ENCODE peak calls at places on chromosome 10, in seven cellular contexts. H is H1, W is neuronal stem cell, A is IMR-90, R is mesendoderm, U is H9, K is mesenchymal stem cell. N is an unnamed sample.

GRCh38 chr10:22491931-22492615 is 146.8 kb downstream of the SPAG6 start:
- DNase-seq in H (no peak), W (no peak), K (no peak), A (no peak), U (no peak), R (no peak), N (no peak)

GRCh38 chr10:124523301-124523871 is 61.8 kb downstream of the LHPP start:
- DNase-seq in A (no peak), W (no peak), U (no peak), H (no peak), K (peak; percentile 58), R (no peak), N (peak; percentile 36)

GRCh38 chr10:94402204-94403033 is at the start of gene TBC1D12:
- DNase-seq in R (peak; percentile 97), W (peak; percentile 86), A (peak; percentile 97), U (peak; percentile 96), K (peak; percentile 96), H (peak; percentile 88), N (peak; percentile 98)

GRCh38 chr10:16674147-16674703 is 143.0 kb downstream of the RSU1 start:
- DNase-seq in A (no peak), R (no peak), K (no peak), H (no peak), W (no peak), U (no peak), N (no peak)

GRCh38 chr10:128046934-128047251 is 79.3 kb downstream of the MKI67 start:
- DNase-seq in A (no peak), K (no peak), H (no peak), U (no peak), W (no peak), R (no peak), N (no peak)

GRCh38 chr10:74738543-74738942 is 87.9 kb upstream of the KAT6B start:
- DNase-seq in W (no peak), R (no peak), U (no peak), K (no peak), H (no peak), A (no peak), N (no peak)

GRCh38 chr10:99983280-99983988 is 26.3 kb downstream of the DNMBP start:
- DNase-seq in K (peak; percentile 96), R (no peak), W (no peak), A (peak; percentile 79), U (no peak), H (no peak), N (peak; percentile 60)

GRCh38 chr10:124211921-124212320 is 118.5 kb upstream of the CHST15 start:
- DNase-seq in H (no peak), R (no peak), U (no peak), K (peak; percentile 90), W (no peak), A (no peak), N (peak; percentile 67)

GRCh38 chr10:80416401-80417098 is 8.2 kb downstream of the PRXL2A start:
- DNase-seq in A (no peak), U (no peak), R (no peak), W (no peak), K (peak; percentile 49), H (no peak), N (no peak)

GRCh38 chr10:91909178-91909677 is at the start of gene FGFBP3:
- DNase-seq in U (peak; percentile 71), H (no peak), K (peak; percentile 77), R (peak; percentile 87), A (peak; percentile 45), W (no peak), N (no peak)

GRCh38 chr10:62386401-62387320 is 12.5 kb downstream of the ZNF365 start:
- DNase-seq in H (no peak), A (peak; percentile 30), K (no peak), R (no peak), W (no peak), U (no peak), N (no peak)

GRCh38 chr10:62154231-62154630 is 114.4 kb downstream of the RTKN2 start:
- DNase-seq in R (no peak), H (no peak), U (no peak), K (no peak), W (no peak), A (no peak), N (no peak)

GRCh38 chr10:96225119-96225518 is 46.2 kb downstream of the BLNK start:
- DNase-seq in R (no peak), W (no peak), A (no peak), K (no peak), H (no peak), U (no peak), N (peak; percentile 43)

GRCh38 chr10:52466464-52466863 is 152.4 kb downstream of the DKK1 start:
- DNase-seq in H (no peak), R (peak; percentile 71), K (no peak), U (no peak), A (no peak), W (no peak), N (no peak)

GRCh38 chr10:6493521-6494451 is 86.3 kb downstream of the PRKCQ start:
- DNase-seq in H (no peak), K (no peak), R (peak; percentile 14), W (no peak), U (no peak), A (peak; percentile 11), N (no peak)

GRCh38 chr10:66928000-66928770 is 2.3 kb downstream of the LRRTM3 start:
- DNase-seq in W (no peak), H (no peak), R (peak; percentile 38), K (no peak), A (peak; percentile 12), U (peak; percentile 43), N (no peak)

GRCh38 chr10:29613791-29614190 is 21.0 kb downstream of the SVIL start:
- DNase-seq in W (no peak), H (no peak), R (no peak), U (no peak), K (no peak), A (peak; percentile 71), N (no peak)

GRCh38 chr10:61169294-61169693 is 225.3 kb upstream of the RHOBTB1 start:
- DNase-seq in W (no peak), U (no peak), K (no peak), H (no peak), R (no peak), A (no peak), N (no peak)

GRCh38 chr10:74585231-74586087 is 240.9 kb upstream of the KAT6B start:
- DNase-seq in H (no peak), U (no peak), R (peak; percentile 10), K (peak; percentile 44), A (peak; percentile 0), W (no peak), N (no peak)

DNA sequence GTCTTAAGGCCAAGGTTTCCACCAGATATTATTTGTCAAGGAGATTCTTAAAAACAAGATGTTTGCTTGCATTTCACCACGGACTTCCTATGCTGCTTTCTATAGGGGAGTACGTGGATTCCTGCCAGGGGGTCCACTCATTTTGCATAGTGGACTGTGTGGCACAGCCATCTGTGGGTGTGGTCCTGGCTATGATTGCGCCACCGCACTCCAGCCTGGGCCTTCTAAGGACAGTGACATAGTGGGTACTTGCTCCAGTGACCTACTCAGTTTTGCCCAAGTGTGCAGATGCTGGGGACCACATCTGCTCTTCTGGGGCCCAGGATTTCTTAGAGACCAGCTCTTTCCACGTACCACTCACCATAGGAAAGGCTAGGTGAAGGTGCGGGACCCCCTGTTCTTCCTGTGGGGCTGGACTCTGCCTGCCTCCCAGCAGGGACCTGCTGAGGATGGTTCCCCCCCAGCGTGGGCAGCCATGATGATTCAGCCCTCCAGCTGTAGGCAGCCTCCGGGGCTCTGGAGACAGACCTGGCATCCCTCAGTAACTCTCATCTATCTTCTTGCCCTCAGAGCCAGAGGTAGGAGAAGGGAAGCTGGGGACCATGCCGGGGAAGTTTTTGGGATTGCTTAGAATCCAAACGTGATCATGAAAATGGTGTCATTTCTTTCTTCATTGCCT is 42.9 kb downstream of the HK1 start:
- DNase-seq in A (no peak), R (no peak), K (peak; percentile 15), W (no peak), H (no peak), U (no peak), N (no peak)
- H4K8ac ChIP-seq in A (no peak overlapping the region), R (no peak overlapping the region), K (no peak overlapping the region), W (no peak overlapping the region), H (peak overlapping the region; percentile 29), U (no peak overlapping the region), N (no peak overlapping the region)

GRCh38 chr10:113929522-113929921 is 75.1 kb downstream of the NHLRC2 start:
- DNase-seq in R (no peak), H (no peak), A (no peak), U (no peak), W (no peak), K (no peak), N (no peak)
- H4K8ac ChIP-seq in R (no peak overlapping the region), H (no peak overlapping the region), A (no peak overlapping the region), U (no peak overlapping the region), W (no peak overlapping the region), K (no peak overlapping the region), N (no peak overlapping the region)

GRCh38 chr10:8004469-8005000 is 50.0 kb upstream of the GATA3 start:
- DNase-seq in K (no peak), W (no peak), R (no peak), U (no peak), H (no peak), A (no peak), N (no peak)
- H4K8ac ChIP-seq in K (no peak overlapping the region), W (no peak overlapping the region), R (no peak overlapping the region), U (no peak overlapping the region), H (no peak overlapping the region), A (no peak overlapping the region), N (no peak overlapping the region)

DNA sequence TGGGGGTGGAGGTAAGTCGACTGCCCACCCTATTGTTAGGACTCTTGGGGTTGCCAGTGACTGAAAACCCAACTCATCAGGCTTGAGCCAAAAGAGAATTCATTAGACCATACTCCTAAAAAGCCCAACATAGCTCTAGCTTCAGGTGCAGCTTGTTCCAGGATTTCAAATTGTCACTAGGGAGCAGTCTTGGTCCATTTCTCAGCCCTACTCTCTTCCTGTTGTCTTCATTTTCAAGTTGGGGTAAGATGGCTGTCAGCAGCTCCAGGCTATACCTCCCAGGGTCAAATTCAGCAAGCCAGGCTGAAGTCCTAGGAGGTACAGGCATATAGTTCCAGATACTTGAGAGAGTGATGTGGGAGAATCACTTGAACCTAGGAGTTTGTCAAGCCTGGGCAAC is 14.9 kb upstream of the COL13A1 start:
- DNase-seq in A (peak; percentile 56), U (no peak), W (no peak), H (no peak), R (peak; percentile 75), K (peak; percentile 56), N (no peak)
- H4K8ac ChIP-seq in A (no peak overlapping the region), U (no peak overlapping the region), W (no peak overlapping the region), H (no peak overlapping the region), R (no peak overlapping the region), K (no peak overlapping the region), N (no peak overlapping the region)

DNA sequence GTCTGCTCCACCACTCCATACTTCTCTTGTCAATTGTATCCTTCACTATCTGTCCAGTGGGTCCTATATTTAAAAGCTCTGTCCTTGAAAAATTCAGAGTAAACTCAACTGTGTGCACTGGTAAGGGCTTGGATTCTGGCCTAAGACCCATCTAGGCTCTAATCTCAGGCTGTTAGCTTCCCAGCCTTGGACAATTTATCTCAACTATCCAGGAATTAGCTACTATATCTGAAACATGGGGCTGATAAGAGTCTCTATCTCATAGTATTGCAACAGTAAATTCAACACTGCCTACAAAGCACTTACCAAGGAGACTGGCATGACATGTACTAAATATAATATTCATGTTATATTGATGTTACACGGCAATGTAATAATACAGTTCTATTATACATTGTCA is 303.4 kb downstream of the XPNPEP1 start:
- DNase-seq in K (no peak), U (no peak), W (no peak), A (no peak), H (no peak), R (no peak), N (no peak)
- H4K8ac ChIP-seq in K (no peak overlapping the region), U (no peak overlapping the region), W (no peak overlapping the region), A (no peak overlapping the region), H (no peak overlapping the region), R (no peak overlapping the region), N (no peak overlapping the region)